ENCODE peak calls at places on chromosome 5, in ten cellular contexts. One of them, this sample, is unnamed.
A peak's percentile ranks its signal among the peaks of the same experiment; 100 is the strongest.

GRCh38 chr5:178365501-178366440 is 133.2 kb upstream of the PHYKPL start:
- DNase-seq in aorta: peak; percentile 35
- DNase-seq in SJSA1: no peak
- DNase-seq in thoracic aorta: no peak
- DNase-seq in neural progenitor cell: no peak
- DNase-seq in IMR-90: no peak
- DNase-seq in neuronal stem cell: no peak
- DNase-seq in ovary: no peak
- DNase-seq in heart right ventricle: no peak
- DNase-seq in endodermal cell: no peak
- DNase-seq in this sample: no peak

GRCh38 chr5:178535299-178536175 is 54.7 kb downstream of the COL23A1 start:
- DNase-seq in aorta: peak; percentile 74
- DNase-seq in SJSA1: no peak
- DNase-seq in thoracic aorta: no peak
- DNase-seq in neural progenitor cell: no peak
- DNase-seq in IMR-90: no peak
- DNase-seq in neuronal stem cell: no peak
- DNase-seq in ovary: peak; percentile 78
- DNase-seq in heart right ventricle: peak; percentile 78
- DNase-seq in endodermal cell: no peak
- DNase-seq in this sample: no peak

GRCh38 chr5:91361055-91361701 is 21.9 kb downstream of the ARRDC3 start:
- DNase-seq in aorta: no peak
- DNase-seq in SJSA1: no peak
- DNase-seq in thoracic aorta: no peak
- DNase-seq in neural progenitor cell: no peak
- DNase-seq in IMR-90: no peak
- DNase-seq in neuronal stem cell: no peak
- DNase-seq in ovary: no peak
- DNase-seq in heart right ventricle: no peak
- DNase-seq in endodermal cell: no peak
- DNase-seq in this sample: no peak

GRCh38 chr5:10563132-10563939 is 534 bp upstream of the ANKRD33B start:
- DNase-seq in aorta: peak; percentile 59
- DNase-seq in SJSA1: no peak
- DNase-seq in thoracic aorta: no peak
- DNase-seq in neural progenitor cell: peak; percentile 67
- DNase-seq in IMR-90: peak; percentile 45
- DNase-seq in neuronal stem cell: peak; percentile 42
- DNase-seq in ovary: peak; percentile 51
- DNase-seq in heart right ventricle: peak; percentile 37
- DNase-seq in endodermal cell: peak; percentile 92
- DNase-seq in this sample: no peak

GRCh38 chr5:90169078-90169477 is 240.5 kb downstream of the CETN3 start:
- DNase-seq in aorta: no peak
- DNase-seq in SJSA1: no peak
- DNase-seq in thoracic aorta: no peak
- DNase-seq in neural progenitor cell: no peak
- DNase-seq in IMR-90: no peak
- DNase-seq in neuronal stem cell: no peak
- DNase-seq in ovary: no peak
- DNase-seq in heart right ventricle: no peak
- DNase-seq in endodermal cell: no peak
- DNase-seq in this sample: no peak

GRCh38 chr5:109410389-109411174 is 808 bp upstream of the PJA2 start:
- DNase-seq in aorta: peak; percentile 89
- DNase-seq in SJSA1: peak; percentile 94
- DNase-seq in thoracic aorta: peak; percentile 28
- DNase-seq in neural progenitor cell: peak; percentile 92
- DNase-seq in IMR-90: peak; percentile 75
- DNase-seq in neuronal stem cell: peak; percentile 79
- DNase-seq in ovary: peak; percentile 87
- DNase-seq in heart right ventricle: peak; percentile 84
- DNase-seq in endodermal cell: peak; percentile 90
- DNase-seq in this sample: no peak

GRCh38 chr5:173581408-173582197 is 34.8 kb downstream of the BOD1 start:
- DNase-seq in aorta: peak; percentile 57
- DNase-seq in SJSA1: no peak
- DNase-seq in thoracic aorta: no peak
- DNase-seq in neural progenitor cell: peak; percentile 78
- DNase-seq in IMR-90: peak; percentile 27
- DNase-seq in neuronal stem cell: peak; percentile 64
- DNase-seq in ovary: no peak
- DNase-seq in heart right ventricle: no peak
- DNase-seq in endodermal cell: peak; percentile 94
- DNase-seq in this sample: no peak

GRCh38 chr5:108688487-108688886 is 59.2 kb upstream of the FER start:
- DNase-seq in aorta: no peak
- DNase-seq in SJSA1: no peak
- DNase-seq in thoracic aorta: no peak
- DNase-seq in neural progenitor cell: no peak
- DNase-seq in IMR-90: no peak
- DNase-seq in neuronal stem cell: no peak
- DNase-seq in ovary: no peak
- DNase-seq in heart right ventricle: no peak
- DNase-seq in endodermal cell: no peak
- DNase-seq in this sample: no peak

GRCh38 chr5:79858097-79858723 is 132.9 kb downstream of the MTX3 start:
- DNase-seq in aorta: peak; percentile 78
- DNase-seq in SJSA1: peak; percentile 48
- DNase-seq in thoracic aorta: no peak
- DNase-seq in neural progenitor cell: peak; percentile 64
- DNase-seq in IMR-90: peak; percentile 55
- DNase-seq in neuronal stem cell: peak; percentile 70
- DNase-seq in ovary: peak; percentile 87
- DNase-seq in heart right ventricle: peak; percentile 77
- DNase-seq in endodermal cell: peak; percentile 94
- DNase-seq in this sample: peak; percentile 28

GRCh38 chr5:73485715-73486114 is 12.5 kb upstream of the BTF3 start:
- DNase-seq in aorta: no peak
- DNase-seq in SJSA1: no peak
- DNase-seq in thoracic aorta: no peak
- DNase-seq in neural progenitor cell: no peak
- DNase-seq in IMR-90: peak; percentile 76
- DNase-seq in neuronal stem cell: no peak
- DNase-seq in ovary: no peak
- DNase-seq in heart right ventricle: no peak
- DNase-seq in endodermal cell: no peak
- DNase-seq in this sample: no peak

GRCh38 chr5:178941361-178941760 is 363 bp downstream of the ZNF454 start:
- DNase-seq in aorta: no peak
- DNase-seq in SJSA1: no peak
- DNase-seq in thoracic aorta: no peak
- DNase-seq in neural progenitor cell: no peak
- DNase-seq in IMR-90: no peak
- DNase-seq in neuronal stem cell: no peak
- DNase-seq in ovary: peak; percentile 64
- DNase-seq in heart right ventricle: peak; percentile 16
- DNase-seq in endodermal cell: no peak
- DNase-seq in this sample: no peak

GRCh38 chr5:127650649-127651048 is 1.8 kb downstream of the CTXN3 start:
- DNase-seq in aorta: no peak
- DNase-seq in SJSA1: peak; percentile 81
- DNase-seq in thoracic aorta: no peak
- DNase-seq in neural progenitor cell: no peak
- DNase-seq in IMR-90: peak; percentile 81
- DNase-seq in neuronal stem cell: no peak
- DNase-seq in ovary: no peak
- DNase-seq in heart right ventricle: no peak
- DNase-seq in endodermal cell: no peak
- DNase-seq in this sample: no peak

GRCh38 chr5:55923177-55923872 is 71.4 kb downstream of the IL6ST start:
- DNase-seq in aorta: no peak
- DNase-seq in SJSA1: peak; percentile 9
- DNase-seq in thoracic aorta: no peak
- DNase-seq in neural progenitor cell: peak; percentile 11
- DNase-seq in IMR-90: no peak
- DNase-seq in neuronal stem cell: no peak
- DNase-seq in ovary: no peak
- DNase-seq in heart right ventricle: peak; percentile 23
- DNase-seq in endodermal cell: peak; percentile 63
- DNase-seq in this sample: no peak

GRCh38 chr5:78295035-78295961 is 800 bp upstream of the AP3B1 start:
- DNase-seq in aorta: peak; percentile 61
- DNase-seq in SJSA1: peak; percentile 19
- DNase-seq in thoracic aorta: no peak
- DNase-seq in neural progenitor cell: peak; percentile 47
- DNase-seq in IMR-90: no peak
- DNase-seq in neuronal stem cell: no peak
- DNase-seq in ovary: peak; percentile 54
- DNase-seq in heart right ventricle: peak; percentile 5
- DNase-seq in endodermal cell: peak; percentile 89
- DNase-seq in this sample: no peak

GRCh38 chr5:179553875-179554274 is 3.5 kb downstream of the RUFY1 start:
- DNase-seq in aorta: peak; percentile 52
- DNase-seq in SJSA1: no peak
- DNase-seq in thoracic aorta: no peak
- DNase-seq in neural progenitor cell: no peak
- DNase-seq in IMR-90: peak; percentile 84
- DNase-seq in neuronal stem cell: no peak
- DNase-seq in ovary: no peak
- DNase-seq in heart right ventricle: no peak
- DNase-seq in endodermal cell: peak; percentile 67
- DNase-seq in this sample: no peak

GRCh38 chr5:103369125-103370120 is 110.9 kb downstream of the MACIR start:
- DNase-seq in aorta: no peak
- DNase-seq in SJSA1: no peak
- DNase-seq in thoracic aorta: no peak
- DNase-seq in neural progenitor cell: peak; percentile 54
- DNase-seq in IMR-90: no peak
- DNase-seq in neuronal stem cell: no peak
- DNase-seq in ovary: no peak
- DNase-seq in heart right ventricle: no peak
- DNase-seq in endodermal cell: no peak
- DNase-seq in this sample: no peak

GRCh38 chr5:123090641-123091257 is 1.7 kb downstream of the PRDM6 start:
- DNase-seq in aorta: no peak
- DNase-seq in SJSA1: no peak
- DNase-seq in thoracic aorta: no peak
- DNase-seq in neural progenitor cell: peak; percentile 50
- DNase-seq in IMR-90: no peak
- DNase-seq in neuronal stem cell: no peak
- DNase-seq in ovary: peak; percentile 38
- DNase-seq in heart right ventricle: no peak
- DNase-seq in endodermal cell: peak; percentile 82
- DNase-seq in this sample: no peak

GRCh38 chr5:30676223-30676840 is 517.2 kb upstream of the CDH6 start:
- DNase-seq in aorta: no peak
- DNase-seq in SJSA1: no peak
- DNase-seq in thoracic aorta: no peak
- DNase-seq in neural progenitor cell: no peak
- DNase-seq in IMR-90: no peak
- DNase-seq in neuronal stem cell: no peak
- DNase-seq in ovary: no peak
- DNase-seq in heart right ventricle: no peak
- DNase-seq in endodermal cell: no peak
- DNase-seq in this sample: no peak

GRCh38 chr5:54302267-54302687 is 8.1 kb downstream of the ARL15 start:
- DNase-seq in aorta: no peak
- DNase-seq in SJSA1: no peak
- DNase-seq in thoracic aorta: no peak
- DNase-seq in neural progenitor cell: no peak
- DNase-seq in IMR-90: peak; percentile 37
- DNase-seq in neuronal stem cell: no peak
- DNase-seq in ovary: no peak
- DNase-seq in heart right ventricle: no peak
- DNase-seq in endodermal cell: no peak
- DNase-seq in this sample: no peak

DNA sequence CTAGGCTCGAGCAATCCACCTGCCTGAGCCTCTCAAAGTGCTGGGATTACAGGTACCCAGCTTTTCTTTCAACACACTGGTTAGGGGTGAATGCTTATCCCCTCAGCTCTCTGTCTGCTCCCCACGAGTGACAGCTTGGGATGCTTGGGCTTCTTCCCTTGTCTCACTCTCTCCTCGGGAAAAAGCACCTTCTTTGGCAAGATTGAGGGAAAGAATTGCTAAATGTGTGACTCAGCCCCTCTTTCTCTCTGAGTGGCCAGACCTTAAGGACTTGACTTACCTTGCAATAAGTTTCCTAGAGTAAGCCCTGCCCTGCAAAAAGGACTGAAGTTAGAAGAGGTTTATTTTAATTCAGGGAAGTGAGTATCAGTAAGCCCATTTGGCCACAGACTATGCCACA is 68.1 kb upstream of the ERBIN start:
- DNase-seq in aorta: no peak
- DNase-seq in SJSA1: no peak
- DNase-seq in thoracic aorta: no peak
- DNase-seq in neural progenitor cell: no peak
- DNase-seq in IMR-90: peak; percentile 54
- DNase-seq in neuronal stem cell: no peak
- DNase-seq in ovary: no peak
- DNase-seq in heart right ventricle: no peak
- DNase-seq in endodermal cell: no peak
- DNase-seq in this sample: no peak
- H3K4me1 ChIP-seq in aorta: no peaks in the 10 kb centered on the region
- H3K4me1 ChIP-seq in SJSA1: peaks cover 45% of the 10 kb centered on the region
- H3K4me1 ChIP-seq in thoracic aorta: no peaks in the 10 kb centered on the region
- H3K4me1 ChIP-seq in neural progenitor cell: no peaks in the 10 kb centered on the region
- H3K4me1 ChIP-seq in IMR-90: peaks cover 14% of the 10 kb centered on the region
- H3K4me1 ChIP-seq in neuronal stem cell: peaks cover 6% of the 10 kb centered on the region
- H3K4me1 ChIP-seq in ovary: no peaks in the 10 kb centered on the region
- H3K4me1 ChIP-seq in heart right ventricle: no peaks in the 10 kb centered on the region
- H3K4me1 ChIP-seq in endodermal cell: no peaks in the 10 kb centered on the region
- H3K4me1 ChIP-seq in this sample: peaks cover 22% of the 10 kb centered on the region

GRCh38 chr5:43554497-43554896 is 2.4 kb downstream of the PAIP1 start:
- DNase-seq in aorta: no peak
- DNase-seq in SJSA1: no peak
- DNase-seq in thoracic aorta: no peak
- DNase-seq in neural progenitor cell: no peak
- DNase-seq in IMR-90: no peak
- DNase-seq in neuronal stem cell: no peak
- DNase-seq in ovary: no peak
- DNase-seq in heart right ventricle: no peak
- DNase-seq in endodermal cell: no peak
- DNase-seq in this sample: no peak
- H3K4me3 ChIP-seq in aorta: no peak overlapping the region
- H3K4me3 ChIP-seq in SJSA1: no peak overlapping the region
- H3K4me3 ChIP-seq in thoracic aorta: peak overlapping the region; percentile 95
- H3K4me3 ChIP-seq in neural progenitor cell: peak overlapping the region; percentile 77
- H3K4me3 ChIP-seq in IMR-90: no peak overlapping the region
- H3K4me3 ChIP-seq in neuronal stem cell: no peak overlapping the region
- H3K4me3 ChIP-seq in ovary: no peak overlapping the region
- H3K4me3 ChIP-seq in heart right ventricle: peak overlapping the region; percentile 73
- H3K4me3 ChIP-seq in endodermal cell: peak overlapping the region; percentile 98
- H3K4me3 ChIP-seq in this sample: peak overlapping the region; percentile 98

GRCh38 chr5:1895771-1896420 is 13.2 kb upstream of the IRX4 start:
- DNase-seq in aorta: peak; percentile 38
- DNase-seq in SJSA1: no peak
- DNase-seq in thoracic aorta: no peak
- DNase-seq in neural progenitor cell: no peak
- DNase-seq in IMR-90: no peak
- DNase-seq in neuronal stem cell: no peak
- DNase-seq in ovary: no peak
- DNase-seq in heart right ventricle: no peak
- DNase-seq in endodermal cell: no peak
- DNase-seq in this sample: no peak
- H3K27me3 ChIP-seq in aorta: no peaks in the 10 kb centered on the region
- H3K27me3 ChIP-seq in SJSA1: peaks cover 52% of the 10 kb centered on the region
- H3K27me3 ChIP-seq in thoracic aorta: no peaks in the 10 kb centered on the region
- H3K27me3 ChIP-seq in neural progenitor cell: peaks cover 42% of the 10 kb centered on the region
- H3K27me3 ChIP-seq in IMR-90: peaks cover 33% of the 10 kb centered on the region
- H3K27me3 ChIP-seq in neuronal stem cell: no peaks in the 10 kb centered on the region
- H3K27me3 ChIP-seq in ovary: no peaks in the 10 kb centered on the region
- H3K27me3 ChIP-seq in heart right ventricle: peaks cover 24% of the 10 kb centered on the region
- H3K27me3 ChIP-seq in endodermal cell: peaks cover 32% of the 10 kb centered on the region
- H3K27me3 ChIP-seq in this sample: peaks cover 3% of the 10 kb centered on the region

GRCh38 chr5:169412858-169413257 is 111.9 kb upstream of the SLIT3 start:
- DNase-seq in aorta: no peak
- DNase-seq in SJSA1: no peak
- DNase-seq in thoracic aorta: no peak
- DNase-seq in neural progenitor cell: no peak
- DNase-seq in IMR-90: no peak
- DNase-seq in neuronal stem cell: no peak
- DNase-seq in ovary: no peak
- DNase-seq in heart right ventricle: no peak
- DNase-seq in endodermal cell: no peak
- DNase-seq in this sample: no peak
- H3K4me1 ChIP-seq in aorta: no peaks in the 10 kb centered on the region
- H3K4me1 ChIP-seq in SJSA1: peaks cover 54% of the 10 kb centered on the region
- H3K4me1 ChIP-seq in thoracic aorta: peaks cover 9% of the 10 kb centered on the region
- H3K4me1 ChIP-seq in neural progenitor cell: peaks cover 7% of the 10 kb centered on the region
- H3K4me1 ChIP-seq in IMR-90: no peaks in the 10 kb centered on the region
- H3K4me1 ChIP-seq in neuronal stem cell: no peaks in the 10 kb centered on the region
- H3K4me1 ChIP-seq in ovary: no peaks in the 10 kb centered on the region
- H3K4me1 ChIP-seq in heart right ventricle: no peaks in the 10 kb centered on the region
- H3K4me1 ChIP-seq in endodermal cell: no peaks in the 10 kb centered on the region
- H3K4me1 ChIP-seq in this sample: no peaks in the 10 kb centered on the region